ENCODE peak calls at places on chromosomes 13 and 19, in four cellular contexts. C, F, M and V are unnamed samples.
A peak's percentile ranks its signal among the peaks of the same experiment; 100 is the strongest.

GRCh38 chr13:100394005-100394695 is 194.4 kb downstream of the GGACT start:
- DNase-seq in M (no peak), C (no peak), F (no peak), V (no peak)

GRCh38 chr13:113943821-113944565 is 29.9 kb downstream of the C13orf46 start:
- DNase-seq in F (no peak), M (no peak), C (no peak), V (no peak)

GRCh38 chr13:102724923-102725322 is 30.1 kb upstream of the METTL21C start:
- DNase-seq in F (peak; percentile 22), M (no peak), C (peak; percentile 56), V (no peak)

GRCh38 chr13:109369357-109370052 is 416.9 kb downstream of the IRS2 start:
- DNase-seq in F (no peak), C (no peak), M (no peak), V (no peak)

GRCh38 chr13:76385606-76386005 is 500.6 kb downstream of the KCTD12 start:
- DNase-seq in M (no peak), C (peak; percentile 5), F (no peak), V (no peak)

GRCh38 chr13:100514788-100515409 is 73.7 kb downstream of the GGACT start:
- DNase-seq in M (peak; percentile 89), F (peak; percentile 88), C (peak; percentile 69), V (peak; percentile 91)

GRCh38 chr13:113947321-113948033 is 26.4 kb downstream of the C13orf46 start:
- DNase-seq in M (peak; percentile 30), F (peak; percentile 49), C (peak; percentile 55), V (peak; percentile 27)

GRCh38 chr19:45920458-45920857 is 5.9 kb upstream of the NANOS2 start:
- DNase-seq in F (no peak), M (no peak), C (no peak), V (no peak)

GRCh38 chr13:50396001-50396400 is 380.8 kb downstream of the KCNRG start:
- DNase-seq in C (no peak), F (no peak), M (no peak), V (no peak)

GRCh38 chr19:6532244-6532999 is 1.6 kb downstream of the TNFSF9 start:
- DNase-seq in C (no peak), F (no peak), M (no peak), V (no peak)

GRCh38 chr13:103812966-103813365 is 746.7 kb upstream of the SLC10A2 start:
- DNase-seq in F (no peak), M (no peak), C (no peak), V (no peak)

GRCh38 chr13:30337061-30337601 is 29.8 kb upstream of the KATNAL1 start:
- DNase-seq in F (no peak), M (no peak), C (no peak), V (no peak)

GRCh38 chr19:44753932-44754742 is 5.6 kb downstream of the BCL3 start:
- DNase-seq in M (peak; percentile 68), C (peak; percentile 74), F (peak; percentile 92), V (peak; percentile 81)

GRCh38 chr13:51158923-51159322 is 47.8 kb upstream of the C13orf42 start:
- DNase-seq in C (no peak), F (no peak), M (no peak), V (no peak)

GRCh38 chr19:55674459-55674840 is 576 bp upstream of the EPN1 start:
- DNase-seq in F (no peak), C (no peak), M (peak; percentile 31), V (no peak)

GRCh38 chr19:44611812-44612295 is 1.5 kb upstream of the IGSF23 start:
- DNase-seq in C (no peak), F (peak; percentile 64), M (no peak), V (no peak)

GRCh38 chr13:20053016-20053415 is 94.5 kb downstream of the ZMYM2 start:
- DNase-seq in C (no peak), F (no peak), M (no peak), V (peak; percentile 21)

GRCh38 chr19:55258476-55258827 is 365 bp downstream of the PPP6R1 start:
- DNase-seq in C (no peak), M (peak; percentile 42), F (peak; percentile 65), V (no peak)

GRCh38 chr19:35292421-35292820 is 460 bp downstream of the MAG start:
- DNase-seq in F (no peak), M (no peak), C (no peak), V (no peak)

GRCh38 chr19:16326401-16327130 is 1.9 kb downstream of the KLF2 start:
- DNase-seq in M (peak; percentile 49), F (no peak), C (no peak), V (peak; percentile 69)
- TF ChIP-seq EZH2phosphoT487 in M (peak; percentile 91), F (no peak), C (no peak), V (no peak)

GRCh38 chr19:41554902-41555301 is 21.1 kb upstream of the CEACAM21 start:
- DNase-seq in F (no peak), M (no peak), C (no peak), V (no peak)
- H3K4me3 ChIP-seq in F (no peak overlapping the region), M (no peak overlapping the region), C (no peak overlapping the region), V (no peak overlapping the region)

DNA sequence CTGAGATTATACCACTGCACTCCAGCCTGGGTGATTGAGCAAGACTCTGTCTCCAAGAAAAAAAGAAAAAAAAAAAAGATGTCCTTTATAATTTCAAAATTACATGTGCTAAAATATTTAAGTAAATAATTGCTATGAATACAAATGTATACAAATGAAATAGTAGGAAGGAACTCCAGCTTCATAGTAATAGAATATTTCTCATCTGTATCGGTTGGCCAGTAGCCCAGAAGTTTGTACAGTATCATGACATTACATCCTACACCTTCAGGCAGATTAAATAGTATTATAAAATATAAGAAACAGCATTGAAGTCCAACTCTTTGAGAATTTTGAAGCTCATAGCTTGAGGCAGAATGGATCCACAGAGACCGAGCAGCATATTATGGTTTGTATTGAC is 36.5 kb upstream of the CLDN10 start:
- DNase-seq in C (no peak), F (no peak), M (no peak), V (no peak)
- TF ChIP-seq CTCF in C (no peak), F (no peak), M (no peak), V (no peak)

GRCh38 chr19:558770-559439 is 13.5 kb upstream of the BSG start:
- DNase-seq in C (no peak), F (no peak), M (no peak), V (no peak)
- TF ChIP-seq EZH2phosphoT487 in C (no peak), F (no peak), M (no peak), V (no peak)

GRCh38 chr13:106588367-106588766 is 20.4 kb upstream of the ARGLU1 start:
- DNase-seq in C (no peak), F (no peak), M (no peak), V (no peak)
- H3K4me3 ChIP-seq in C (no peak overlapping the region), F (no peak overlapping the region), M (no peak overlapping the region), V (no peak overlapping the region)